ENCODE peak calls at places on chromosomes 4 and X, in six cellular contexts. One of them, this sample, is unnamed.

GRCh38 chrX:132442674-132443073 is 46.2 kb downstream of the MBNL3 start:
- DNase-seq in NCI-H460: no peak
- DNase-seq in activated CD8-positive, alpha-beta memory T cell treated with anti-CD3 and anti-CD28 coated beads for 48 hours: no peak
- DNase-seq in NCI-H1417: no peak
- DNase-seq in activated T-helper 2 cell treated with anti-CD3 and anti-CD28 coated beads, Interferon-gamma antibody, Interleukin-2, Interleukin-4, amounts not matched to agents 10 μg/mL and 5 μg/mL and 100 μg/mL, durations not matched to agents 14 hours and 24 hours and 36 hours: no peak
- DNase-seq in NCI-H226: no peak
- DNase-seq in this sample: no peak

GRCh38 chrX:24260827-24261550 is 52.9 kb downstream of the SUPT20HL2 start:
- DNase-seq in activated T-helper 2 cell treated with anti-CD3 and anti-CD28 coated beads, Interferon-gamma antibody, Interleukin-2, Interleukin-4, amounts not matched to agents 10 μg/mL and 5 μg/mL and 100 μg/mL, durations not matched to agents 14 hours and 24 hours and 36 hours: peak; percentile 20
- DNase-seq in NCI-H460: no peak
- DNase-seq in NCI-H226: no peak
- DNase-seq in activated CD8-positive, alpha-beta memory T cell treated with anti-CD3 and anti-CD28 coated beads for 48 hours: no peak
- DNase-seq in NCI-H1417: no peak
- DNase-seq in this sample: no peak

GRCh38 chr4:75180790-75181776 is 248.2 kb downstream of the PARM1 start:
- DNase-seq in NCI-H460: peak; percentile 26
- DNase-seq in NCI-H226: no peak
- DNase-seq in NCI-H1417: no peak
- DNase-seq in activated CD8-positive, alpha-beta memory T cell treated with anti-CD3 and anti-CD28 coated beads for 48 hours: no peak
- DNase-seq in activated T-helper 2 cell treated with anti-CD3 and anti-CD28 coated beads, Interferon-gamma antibody, Interleukin-2, Interleukin-4, amounts not matched to agents 10 μg/mL and 5 μg/mL and 100 μg/mL, durations not matched to agents 14 hours and 24 hours and 36 hours: no peak
- DNase-seq in this sample: no peak

GRCh38 chr4:41525129-41525528 is 12.8 kb upstream of the LIMCH1 start:
- DNase-seq in NCI-H460: peak; percentile 93
- DNase-seq in NCI-H226: peak; percentile 94
- DNase-seq in NCI-H1417: no peak
- DNase-seq in activated T-helper 2 cell treated with anti-CD3 and anti-CD28 coated beads, Interferon-gamma antibody, Interleukin-2, Interleukin-4, amounts not matched to agents 10 μg/mL and 5 μg/mL and 100 μg/mL, durations not matched to agents 14 hours and 24 hours and 36 hours: no peak
- DNase-seq in activated CD8-positive, alpha-beta memory T cell treated with anti-CD3 and anti-CD28 coated beads for 48 hours: no peak
- DNase-seq in this sample: no peak

GRCh38 chr4:112448211-112448745 is 67.7 kb downstream of the NEUROG2 start:
- DNase-seq in NCI-H226: peak; percentile 62
- DNase-seq in activated CD8-positive, alpha-beta memory T cell treated with anti-CD3 and anti-CD28 coated beads for 48 hours: no peak
- DNase-seq in NCI-H1417: no peak
- DNase-seq in NCI-H460: no peak
- DNase-seq in activated T-helper 2 cell treated with anti-CD3 and anti-CD28 coated beads, Interferon-gamma antibody, Interleukin-2, Interleukin-4, amounts not matched to agents 10 μg/mL and 5 μg/mL and 100 μg/mL, durations not matched to agents 14 hours and 24 hours and 36 hours: no peak
- DNase-seq in this sample: peak; percentile 67

GRCh38 chrX:94051926-94052325 is 377.9 kb downstream of the FAM133A start:
- DNase-seq in activated CD8-positive, alpha-beta memory T cell treated with anti-CD3 and anti-CD28 coated beads for 48 hours: no peak
- DNase-seq in NCI-H460: no peak
- DNase-seq in NCI-H226: no peak
- DNase-seq in activated T-helper 2 cell treated with anti-CD3 and anti-CD28 coated beads, Interferon-gamma antibody, Interleukin-2, Interleukin-4, amounts not matched to agents 10 μg/mL and 5 μg/mL and 100 μg/mL, durations not matched to agents 14 hours and 24 hours and 36 hours: no peak
- DNase-seq in NCI-H1417: no peak
- DNase-seq in this sample: no peak

GRCh38 chr4:186161138-186161537 is 30.2 kb upstream of the CYP4V2 start:
- DNase-seq in NCI-H460: no peak
- DNase-seq in activated T-helper 2 cell treated with anti-CD3 and anti-CD28 coated beads, Interferon-gamma antibody, Interleukin-2, Interleukin-4, amounts not matched to agents 10 μg/mL and 5 μg/mL and 100 μg/mL, durations not matched to agents 14 hours and 24 hours and 36 hours: peak; percentile 26
- DNase-seq in activated CD8-positive, alpha-beta memory T cell treated with anti-CD3 and anti-CD28 coated beads for 48 hours: no peak
- DNase-seq in NCI-H1417: peak; percentile 79
- DNase-seq in NCI-H226: no peak
- DNase-seq in this sample: no peak

GRCh38 chr4:7353846-7354610 is 80.7 kb downstream of the PSAPL1 start:
- DNase-seq in activated T-helper 2 cell treated with anti-CD3 and anti-CD28 coated beads, Interferon-gamma antibody, Interleukin-2, Interleukin-4, amounts not matched to agents 10 μg/mL and 5 μg/mL and 100 μg/mL, durations not matched to agents 14 hours and 24 hours and 36 hours: no peak
- DNase-seq in activated CD8-positive, alpha-beta memory T cell treated with anti-CD3 and anti-CD28 coated beads for 48 hours: no peak
- DNase-seq in NCI-H226: no peak
- DNase-seq in NCI-H460: no peak
- DNase-seq in NCI-H1417: no peak
- DNase-seq in this sample: no peak

GRCh38 chr4:122285285-122285684 is 93.5 kb upstream of the ADAD1 start:
- DNase-seq in activated T-helper 2 cell treated with anti-CD3 and anti-CD28 coated beads, Interferon-gamma antibody, Interleukin-2, Interleukin-4, amounts not matched to agents 10 μg/mL and 5 μg/mL and 100 μg/mL, durations not matched to agents 14 hours and 24 hours and 36 hours: no peak
- DNase-seq in NCI-H1417: no peak
- DNase-seq in NCI-H460: no peak
- DNase-seq in activated CD8-positive, alpha-beta memory T cell treated with anti-CD3 and anti-CD28 coated beads for 48 hours: no peak
- DNase-seq in NCI-H226: no peak
- DNase-seq in this sample: no peak

GRCh38 chr4:48017108-48017527 is 546 bp downstream of the NIPAL1 start:
- DNase-seq in activated CD8-positive, alpha-beta memory T cell treated with anti-CD3 and anti-CD28 coated beads for 48 hours: peak; percentile 10
- DNase-seq in activated T-helper 2 cell treated with anti-CD3 and anti-CD28 coated beads, Interferon-gamma antibody, Interleukin-2, Interleukin-4, amounts not matched to agents 10 μg/mL and 5 μg/mL and 100 μg/mL, durations not matched to agents 14 hours and 24 hours and 36 hours: no peak
- DNase-seq in NCI-H226: peak; percentile 87
- DNase-seq in NCI-H1417: no peak
- DNase-seq in NCI-H460: peak; percentile 13
- DNase-seq in this sample: peak; percentile 8

GRCh38 chr4:164318350-164318749 is 435.6 kb upstream of the SMIM31 start:
- DNase-seq in NCI-H226: no peak
- DNase-seq in NCI-H1417: no peak
- DNase-seq in NCI-H460: no peak
- DNase-seq in activated CD8-positive, alpha-beta memory T cell treated with anti-CD3 and anti-CD28 coated beads for 48 hours: no peak
- DNase-seq in activated T-helper 2 cell treated with anti-CD3 and anti-CD28 coated beads, Interferon-gamma antibody, Interleukin-2, Interleukin-4, amounts not matched to agents 10 μg/mL and 5 μg/mL and 100 μg/mL, durations not matched to agents 14 hours and 24 hours and 36 hours: no peak
- DNase-seq in this sample: no peak

GRCh38 chrX:17412692-17413091 is 37.7 kb downstream of the NHS start:
- DNase-seq in NCI-H1417: no peak
- DNase-seq in NCI-H226: peak; percentile 47
- DNase-seq in NCI-H460: peak; percentile 40
- DNase-seq in activated T-helper 2 cell treated with anti-CD3 and anti-CD28 coated beads, Interferon-gamma antibody, Interleukin-2, Interleukin-4, amounts not matched to agents 10 μg/mL and 5 μg/mL and 100 μg/mL, durations not matched to agents 14 hours and 24 hours and 36 hours: no peak
- DNase-seq in activated CD8-positive, alpha-beta memory T cell treated with anti-CD3 and anti-CD28 coated beads for 48 hours: no peak
- DNase-seq in this sample: no peak

GRCh38 chrX:38898261-38898660 is 97.0 kb downstream of the MID1IP1 start:
- DNase-seq in NCI-H460: no peak
- DNase-seq in NCI-H226: no peak
- DNase-seq in activated CD8-positive, alpha-beta memory T cell treated with anti-CD3 and anti-CD28 coated beads for 48 hours: no peak
- DNase-seq in NCI-H1417: no peak
- DNase-seq in activated T-helper 2 cell treated with anti-CD3 and anti-CD28 coated beads, Interferon-gamma antibody, Interleukin-2, Interleukin-4, amounts not matched to agents 10 μg/mL and 5 μg/mL and 100 μg/mL, durations not matched to agents 14 hours and 24 hours and 36 hours: no peak
- DNase-seq in this sample: no peak

GRCh38 chr4:139099366-139099982 is 77.5 kb downstream of the ELF2 start:
- DNase-seq in activated CD8-positive, alpha-beta memory T cell treated with anti-CD3 and anti-CD28 coated beads for 48 hours: peak; percentile 29
- DNase-seq in activated T-helper 2 cell treated with anti-CD3 and anti-CD28 coated beads, Interferon-gamma antibody, Interleukin-2, Interleukin-4, amounts not matched to agents 10 μg/mL and 5 μg/mL and 100 μg/mL, durations not matched to agents 14 hours and 24 hours and 36 hours: peak; percentile 51
- DNase-seq in NCI-H1417: peak; percentile 75
- DNase-seq in NCI-H460: peak; percentile 70
- DNase-seq in NCI-H226: peak; percentile 32
- DNase-seq in this sample: peak; percentile 73

GRCh38 chr4:16707874-16708273 is 190.6 kb downstream of the LDB2 start:
- DNase-seq in activated T-helper 2 cell treated with anti-CD3 and anti-CD28 coated beads, Interferon-gamma antibody, Interleukin-2, Interleukin-4, amounts not matched to agents 10 μg/mL and 5 μg/mL and 100 μg/mL, durations not matched to agents 14 hours and 24 hours and 36 hours: no peak
- DNase-seq in NCI-H460: no peak
- DNase-seq in NCI-H1417: no peak
- DNase-seq in activated CD8-positive, alpha-beta memory T cell treated with anti-CD3 and anti-CD28 coated beads for 48 hours: no peak
- DNase-seq in NCI-H226: peak; percentile 7
- DNase-seq in this sample: no peak

GRCh38 chr4:183636488-183636887 is 22.5 kb downstream of the RWDD4 start:
- DNase-seq in NCI-H226: no peak
- DNase-seq in NCI-H460: peak; percentile 77
- DNase-seq in activated CD8-positive, alpha-beta memory T cell treated with anti-CD3 and anti-CD28 coated beads for 48 hours: no peak
- DNase-seq in activated T-helper 2 cell treated with anti-CD3 and anti-CD28 coated beads, Interferon-gamma antibody, Interleukin-2, Interleukin-4, amounts not matched to agents 10 μg/mL and 5 μg/mL and 100 μg/mL, durations not matched to agents 14 hours and 24 hours and 36 hours: no peak
- DNase-seq in NCI-H1417: no peak
- DNase-seq in this sample: no peak

GRCh38 chrX:14015941-14016340 is 13.8 kb downstream of the GEMIN8 start:
- DNase-seq in NCI-H460: no peak
- DNase-seq in NCI-H1417: no peak
- DNase-seq in activated T-helper 2 cell treated with anti-CD3 and anti-CD28 coated beads, Interferon-gamma antibody, Interleukin-2, Interleukin-4, amounts not matched to agents 10 μg/mL and 5 μg/mL and 100 μg/mL, durations not matched to agents 14 hours and 24 hours and 36 hours: no peak
- DNase-seq in activated CD8-positive, alpha-beta memory T cell treated with anti-CD3 and anti-CD28 coated beads for 48 hours: no peak
- DNase-seq in NCI-H226: no peak
- DNase-seq in this sample: no peak

GRCh38 chr4:184335520-184335919 is 117.8 kb upstream of the ENPP6 start:
- DNase-seq in activated T-helper 2 cell treated with anti-CD3 and anti-CD28 coated beads, Interferon-gamma antibody, Interleukin-2, Interleukin-4, amounts not matched to agents 10 μg/mL and 5 μg/mL and 100 μg/mL, durations not matched to agents 14 hours and 24 hours and 36 hours: no peak
- DNase-seq in activated CD8-positive, alpha-beta memory T cell treated with anti-CD3 and anti-CD28 coated beads for 48 hours: no peak
- DNase-seq in NCI-H460: no peak
- DNase-seq in NCI-H1417: no peak
- DNase-seq in NCI-H226: peak; percentile 55
- DNase-seq in this sample: no peak

GRCh38 chr4:88599298-88599697 is 7.0 kb downstream of the HERC3 start:
- DNase-seq in NCI-H460: no peak
- DNase-seq in activated T-helper 2 cell treated with anti-CD3 and anti-CD28 coated beads, Interferon-gamma antibody, Interleukin-2, Interleukin-4, amounts not matched to agents 10 μg/mL and 5 μg/mL and 100 μg/mL, durations not matched to agents 14 hours and 24 hours and 36 hours: no peak
- DNase-seq in NCI-H226: no peak
- DNase-seq in activated CD8-positive, alpha-beta memory T cell treated with anti-CD3 and anti-CD28 coated beads for 48 hours: no peak
- DNase-seq in NCI-H1417: no peak
- DNase-seq in this sample: no peak

GRCh38 chr4:173494013-173494970 is 35.7 kb downstream of the HAND2 start:
- DNase-seq in NCI-H1417: peak; percentile 66
- DNase-seq in NCI-H226: peak; percentile 45
- DNase-seq in activated T-helper 2 cell treated with anti-CD3 and anti-CD28 coated beads, Interferon-gamma antibody, Interleukin-2, Interleukin-4, amounts not matched to agents 10 μg/mL and 5 μg/mL and 100 μg/mL, durations not matched to agents 14 hours and 24 hours and 36 hours: peak; percentile 53
- DNase-seq in NCI-H460: peak; percentile 60
- DNase-seq in activated CD8-positive, alpha-beta memory T cell treated with anti-CD3 and anti-CD28 coated beads for 48 hours: no peak
- DNase-seq in this sample: peak; percentile 44

GRCh38 chr4:132108784-132109183 is 1040.3 kb upstream of the PCDH10 start:
- DNase-seq in activated CD8-positive, alpha-beta memory T cell treated with anti-CD3 and anti-CD28 coated beads for 48 hours: no peak
- DNase-seq in NCI-H1417: no peak
- DNase-seq in NCI-H460: no peak
- DNase-seq in NCI-H226: peak; percentile 47
- DNase-seq in activated T-helper 2 cell treated with anti-CD3 and anti-CD28 coated beads, Interferon-gamma antibody, Interleukin-2, Interleukin-4, amounts not matched to agents 10 μg/mL and 5 μg/mL and 100 μg/mL, durations not matched to agents 14 hours and 24 hours and 36 hours: no peak
- DNase-seq in this sample: no peak

GRCh38 chr4:168797176-168797575 is 212.9 kb downstream of the CBR4 start:
- DNase-seq in activated CD8-positive, alpha-beta memory T cell treated with anti-CD3 and anti-CD28 coated beads for 48 hours: no peak
- DNase-seq in NCI-H226: peak; percentile 90
- DNase-seq in activated T-helper 2 cell treated with anti-CD3 and anti-CD28 coated beads, Interferon-gamma antibody, Interleukin-2, Interleukin-4, amounts not matched to agents 10 μg/mL and 5 μg/mL and 100 μg/mL, durations not matched to agents 14 hours and 24 hours and 36 hours: no peak
- DNase-seq in NCI-H460: no peak
- DNase-seq in NCI-H1417: no peak
- DNase-seq in this sample: no peak

GRCh38 chr4:747546-748170 is 42.0 kb downstream of the PCGF3 start:
- DNase-seq in NCI-H460: no peak
- DNase-seq in NCI-H226: no peak
- DNase-seq in activated T-helper 2 cell treated with anti-CD3 and anti-CD28 coated beads, Interferon-gamma antibody, Interleukin-2, Interleukin-4, amounts not matched to agents 10 μg/mL and 5 μg/mL and 100 μg/mL, durations not matched to agents 14 hours and 24 hours and 36 hours: no peak
- DNase-seq in NCI-H1417: no peak
- DNase-seq in activated CD8-positive, alpha-beta memory T cell treated with anti-CD3 and anti-CD28 coated beads for 48 hours: no peak
- DNase-seq in this sample: no peak

GRCh38 chr4:107037188-107037587 is 1.1 kb upstream of the DKK2 start:
- DNase-seq in NCI-H460: no peak
- DNase-seq in NCI-H226: peak; percentile 37
- DNase-seq in NCI-H1417: no peak
- DNase-seq in activated T-helper 2 cell treated with anti-CD3 and anti-CD28 coated beads, Interferon-gamma antibody, Interleukin-2, Interleukin-4, amounts not matched to agents 10 μg/mL and 5 μg/mL and 100 μg/mL, durations not matched to agents 14 hours and 24 hours and 36 hours: no peak
- DNase-seq in activated CD8-positive, alpha-beta memory T cell treated with anti-CD3 and anti-CD28 coated beads for 48 hours: no peak
- DNase-seq in this sample: peak; percentile 10

GRCh38 chrX:118523920-118524319 is 28.3 kb downstream of the DOCK11 start:
- DNase-seq in NCI-H226: no peak
- DNase-seq in NCI-H1417: no peak
- DNase-seq in NCI-H460: no peak
- DNase-seq in activated T-helper 2 cell treated with anti-CD3 and anti-CD28 coated beads, Interferon-gamma antibody, Interleukin-2, Interleukin-4, amounts not matched to agents 10 μg/mL and 5 μg/mL and 100 μg/mL, durations not matched to agents 14 hours and 24 hours and 36 hours: peak; percentile 17
- DNase-seq in activated CD8-positive, alpha-beta memory T cell treated with anti-CD3 and anti-CD28 coated beads for 48 hours: no peak
- DNase-seq in this sample: no peak

GRCh38 chr4:47747846-47748494 is 89.9 kb downstream of the CORIN start:
- DNase-seq in NCI-H460: no peak
- DNase-seq in activated T-helper 2 cell treated with anti-CD3 and anti-CD28 coated beads, Interferon-gamma antibody, Interleukin-2, Interleukin-4, amounts not matched to agents 10 μg/mL and 5 μg/mL and 100 μg/mL, durations not matched to agents 14 hours and 24 hours and 36 hours: no peak
- DNase-seq in NCI-H1417: no peak
- DNase-seq in activated CD8-positive, alpha-beta memory T cell treated with anti-CD3 and anti-CD28 coated beads for 48 hours: no peak
- DNase-seq in NCI-H226: no peak
- DNase-seq in this sample: no peak

GRCh38 chr4:25481648-25482047 is 104.6 kb downstream of the ANAPC4 start:
- DNase-seq in NCI-H1417: no peak
- DNase-seq in activated T-helper 2 cell treated with anti-CD3 and anti-CD28 coated beads, Interferon-gamma antibody, Interleukin-2, Interleukin-4, amounts not matched to agents 10 μg/mL and 5 μg/mL and 100 μg/mL, durations not matched to agents 14 hours and 24 hours and 36 hours: no peak
- DNase-seq in NCI-H226: no peak
- DNase-seq in activated CD8-positive, alpha-beta memory T cell treated with anti-CD3 and anti-CD28 coated beads for 48 hours: no peak
- DNase-seq in NCI-H460: no peak
- DNase-seq in this sample: no peak

GRCh38 chr4:169164669-169165415 is 105.9 kb downstream of the SH3RF1 start:
- DNase-seq in NCI-H460: no peak
- DNase-seq in NCI-H1417: no peak
- DNase-seq in activated CD8-positive, alpha-beta memory T cell treated with anti-CD3 and anti-CD28 coated beads for 48 hours: no peak
- DNase-seq in NCI-H226: peak; percentile 72
- DNase-seq in activated T-helper 2 cell treated with anti-CD3 and anti-CD28 coated beads, Interferon-gamma antibody, Interleukin-2, Interleukin-4, amounts not matched to agents 10 μg/mL and 5 μg/mL and 100 μg/mL, durations not matched to agents 14 hours and 24 hours and 36 hours: no peak
- DNase-seq in this sample: no peak